ENCODE peak calls at places on chromosomes 11 and 22, in ten cellular contexts. One of them, this sample, is unnamed.

GRCh38 chr11:77381749-77382693 is 80.5 kb upstream of the GDPD4 start:
- DNase-seq in foreskin fibroblast: peak; percentile 82
- DNase-seq in EL: peak; percentile 50
- DNase-seq in ecto neural progenitor cell: no peak
- DNase-seq in activated T-cell treated with anti-CD3 and anti-CD28 coated beads, Interleukin-2, amount 50 U/mL, for 1 hour: no peak
- DNase-seq in uterus: no peak
- DNase-seq in T-helper 22 cell: no peak
- DNase-seq in ACHN: no peak
- DNase-seq in T-helper 2 cell: no peak
- DNase-seq in B cell: no peak
- DNase-seq in this sample: no peak

GRCh38 chr22:33382427-33382826 is 324.2 kb upstream of the SYN3 start:
- DNase-seq in foreskin fibroblast: no peak
- DNase-seq in EL: no peak
- DNase-seq in ecto neural progenitor cell: no peak
- DNase-seq in activated T-cell treated with anti-CD3 and anti-CD28 coated beads, Interleukin-2, amount 50 U/mL, for 1 hour: no peak
- DNase-seq in uterus: no peak
- DNase-seq in T-helper 22 cell: no peak
- DNase-seq in ACHN: no peak
- DNase-seq in T-helper 2 cell: no peak
- DNase-seq in B cell: no peak
- DNase-seq in this sample: no peak

GRCh38 chr11:70398834-70399680 is 728 bp downstream of the CTTN start:
- DNase-seq in foreskin fibroblast: no peak
- DNase-seq in EL: no peak
- DNase-seq in ecto neural progenitor cell: no peak
- DNase-seq in activated T-cell treated with anti-CD3 and anti-CD28 coated beads, Interleukin-2, amount 50 U/mL, for 1 hour: no peak
- DNase-seq in uterus: peak; percentile 33
- DNase-seq in T-helper 22 cell: no peak
- DNase-seq in ACHN: no peak
- DNase-seq in T-helper 2 cell: no peak
- DNase-seq in B cell: peak; percentile 34
- DNase-seq in this sample: no peak

GRCh38 chr11:117473692-117474091 is 146.0 kb downstream of the CEP164 start:
- DNase-seq in foreskin fibroblast: no peak
- DNase-seq in EL: no peak
- DNase-seq in ecto neural progenitor cell: no peak
- DNase-seq in activated T-cell treated with anti-CD3 and anti-CD28 coated beads, Interleukin-2, amount 50 U/mL, for 1 hour: no peak
- DNase-seq in uterus: no peak
- DNase-seq in T-helper 22 cell: no peak
- DNase-seq in ACHN: no peak
- DNase-seq in T-helper 2 cell: no peak
- DNase-seq in B cell: no peak
- DNase-seq in this sample: no peak

GRCh38 chr11:44681698-44682097 is 45.1 kb upstream of the TSPAN18 start:
- DNase-seq in foreskin fibroblast: peak; percentile 12
- DNase-seq in EL: peak; percentile 61
- DNase-seq in ecto neural progenitor cell: no peak
- DNase-seq in activated T-cell treated with anti-CD3 and anti-CD28 coated beads, Interleukin-2, amount 50 U/mL, for 1 hour: no peak
- DNase-seq in uterus: no peak
- DNase-seq in T-helper 22 cell: no peak
- DNase-seq in ACHN: peak; percentile 27
- DNase-seq in T-helper 2 cell: no peak
- DNase-seq in B cell: no peak
- DNase-seq in this sample: peak; percentile 46

GRCh38 chr11:99960536-99960935 is 726.6 kb upstream of the ARHGAP42 start:
- DNase-seq in foreskin fibroblast: no peak
- DNase-seq in EL: no peak
- DNase-seq in ecto neural progenitor cell: no peak
- DNase-seq in activated T-cell treated with anti-CD3 and anti-CD28 coated beads, Interleukin-2, amount 50 U/mL, for 1 hour: no peak
- DNase-seq in uterus: no peak
- DNase-seq in T-helper 22 cell: no peak
- DNase-seq in ACHN: no peak
- DNase-seq in T-helper 2 cell: no peak
- DNase-seq in B cell: no peak
- DNase-seq in this sample: no peak

GRCh38 chr11:104033134-104033533 is 3.3 kb upstream of the DDI1 start:
- DNase-seq in foreskin fibroblast: peak; percentile 85
- DNase-seq in EL: peak; percentile 52
- DNase-seq in ecto neural progenitor cell: no peak
- DNase-seq in activated T-cell treated with anti-CD3 and anti-CD28 coated beads, Interleukin-2, amount 50 U/mL, for 1 hour: no peak
- DNase-seq in uterus: no peak
- DNase-seq in T-helper 22 cell: no peak
- DNase-seq in ACHN: peak; percentile 2
- DNase-seq in T-helper 2 cell: no peak
- DNase-seq in B cell: no peak
- DNase-seq in this sample: peak; percentile 21

GRCh38 chr11:71568707-71569349 is 3.5 kb downstream of the KRTAP5-10 start:
- DNase-seq in foreskin fibroblast: peak; percentile 38
- DNase-seq in EL: no peak
- DNase-seq in ecto neural progenitor cell: no peak
- DNase-seq in activated T-cell treated with anti-CD3 and anti-CD28 coated beads, Interleukin-2, amount 50 U/mL, for 1 hour: no peak
- DNase-seq in uterus: no peak
- DNase-seq in T-helper 22 cell: no peak
- DNase-seq in ACHN: no peak
- DNase-seq in T-helper 2 cell: no peak
- DNase-seq in B cell: no peak
- DNase-seq in this sample: no peak

GRCh38 chr11:92828576-92828975 is 140.9 kb upstream of the MTNR1B start:
- DNase-seq in foreskin fibroblast: no peak
- DNase-seq in EL: no peak
- DNase-seq in ecto neural progenitor cell: peak; percentile 52
- DNase-seq in activated T-cell treated with anti-CD3 and anti-CD28 coated beads, Interleukin-2, amount 50 U/mL, for 1 hour: no peak
- DNase-seq in uterus: no peak
- DNase-seq in T-helper 22 cell: no peak
- DNase-seq in ACHN: no peak
- DNase-seq in T-helper 2 cell: no peak
- DNase-seq in B cell: no peak
- DNase-seq in this sample: no peak

This sample was measured in HTR-8/SVneo.